ENCODE peak calls at places on chromosomes 7 and 10, in four cellular contexts. V, L, P and A are unnamed samples.

GRCh38 chr7:23473848-23474097 is 3.5 kb upstream of the IGF2BP3 start:
- DNase-seq in P (no peak), V (no peak), L (no peak), A (no peak)

GRCh38 chr7:30321089-30321991 is 36.9 kb downstream of the ZNRF2 start:
- DNase-seq in P (no peak), L (no peak), V (no peak), A (no peak)

GRCh38 chr7:137007001-137007725 is 138.7 kb downstream of the CHRM2 start:
- DNase-seq in L (no peak), P (peak; percentile 21), V (no peak), A (no peak)

GRCh38 chr10:29127731-29128130 is 161.1 kb upstream of the LYZL1 start:
- DNase-seq in V (no peak), L (no peak), P (no peak), A (no peak)

GRCh38 chr10:29969255-29970011 is 90.0 kb downstream of the JCAD start:
- DNase-seq in L (no peak), V (no peak), P (no peak), A (no peak)

GRCh38 chr7:13628231-13629001 is 361.1 kb downstream of the ETV1 start:
- DNase-seq in P (peak; percentile 87), L (no peak), V (no peak), A (no peak)

GRCh38 chr10:114174462-114175190 is 623 bp upstream of the CCDC186 start:
- DNase-seq in V (peak; percentile 65), P (peak; percentile 24), L (no peak), A (no peak)

GRCh38 chr10:43849551-43849950 is 200.9 kb upstream of the ZNF32 start:
- DNase-seq in L (no peak), V (no peak), P (no peak), A (no peak)

GRCh38 chr7:17593854-17594419 is 295.5 kb downstream of the AHR start:
- DNase-seq in L (no peak), P (no peak), V (no peak), A (no peak)

GRCh38 chr10:12194752-12195271 is 879 bp downstream of the NUDT5 start:
- DNase-seq in L (peak; percentile 16), V (peak; percentile 28), P (peak; percentile 51), A (peak; percentile 17)

GRCh38 chr10:93436577-93436976 is 45.6 kb downstream of the MYOF start:
- DNase-seq in L (no peak), P (peak; percentile 94), V (no peak), A (no peak)

GRCh38 chr7:94052398-94053180 is 48.4 kb upstream of the BET1 start:
- DNase-seq in P (no peak), V (no peak), L (no peak), A (no peak)

GRCh38 chr10:131431541-131431940 is 120.0 kb upstream of the TCERG1L start:
- DNase-seq in L (no peak), V (no peak), P (no peak), A (no peak)

GRCh38 chr7:96299496-96299895 is 22.4 kb downstream of the SLC25A13 start:
- DNase-seq in L (no peak), V (no peak), P (no peak), A (no peak)

GRCh38 chr7:147279951-147280350 is 1163.3 kb downstream of the CNTNAP2 start:
- DNase-seq in V (no peak), L (no peak), P (no peak), A (no peak)

GRCh38 chr10:124539935-124540641 is 78.5 kb downstream of the LHPP start:
- DNase-seq in L (peak; percentile 69), V (peak; percentile 46), P (no peak), A (peak; percentile 68)

GRCh38 chr7:124456286-124456685 is 309.3 kb downstream of the GPR37 start:
- DNase-seq in P (no peak), V (no peak), L (no peak), A (no peak)

GRCh38 chr7:157399086-157399687 is 62.4 kb downstream of the DNAJB6 start:
- DNase-seq in P (no peak), V (no peak), L (no peak), A (no peak)

GRCh38 chr10:133359554-133359971 is 1.7 kb upstream of the FUOM start:
- DNase-seq in L (no peak), P (no peak), V (peak; percentile 37), A (peak; percentile 25)

GRCh38 chr7:52500796-52501195 is 534.6 kb upstream of the POM121L12 start:
- DNase-seq in V (no peak), L (no peak), P (no peak), A (no peak)

GRCh38 chr7:50826371-50827172 is 43.9 kb upstream of the GRB10 start:
- DNase-seq in V (no peak), P (peak; percentile 91), L (no peak), A (peak; percentile 3)
- TF ChIP-seq CTCF in V (no peak), P (peak; percentile 33), L (no peak), A (no peak)

GRCh38 chr7:114209968-114210367 is 204.6 kb upstream of the FOXP2 start:
- DNase-seq in L (no peak), P (no peak), V (no peak), A (no peak)
- TF ChIP-seq CTCF in L (no peak), P (peak; percentile 48), V (no peak), A (no peak)

GRCh38 chr10:31603245-31604087 is 284.4 kb downstream of the ZEB1 start:
- DNase-seq in L (peak; percentile 53), P (peak; percentile 81), V (peak; percentile 95), A (no peak)

GRCh38 chr10:31604141-31604540 is 285.1 kb downstream of the ZEB1 start:
- DNase-seq in P (no peak), L (no peak), V (no peak), A (no peak)

GRCh38 chr10:31605846-31606543 is 287.0 kb downstream of the ZEB1 start:
- DNase-seq in V (no peak), L (no peak), P (no peak), A (no peak)

GRCh38 chr10:31605426-31605825 is 286.4 kb downstream of the ZEB1 start:
- DNase-seq in V (no peak), L (no peak), P (no peak), A (no peak)

GRCh38 chr10:31604646-31605170 is 285.7 kb downstream of the ZEB1 start:
- DNase-seq in L (no peak), P (no peak), V (no peak), A (no peak)
- TF ChIP-seq CTCF in L (no peak), P (no peak), V (no peak), A (no peak)

GRCh38 chr10:86710987-86711236 is 42.6 kb downstream of the LDB3 start:
- DNase-seq in V (no peak), L (no peak), P (no peak), A (no peak)

GRCh38 chr10:86711957-86712708 is 43.8 kb downstream of the LDB3 start:
- DNase-seq in L (no peak), V (peak; percentile 38), P (no peak), A (peak; percentile 14)

GRCh38 chr10:86708783-86709778 is 40.8 kb downstream of the LDB3 start:
- DNase-seq in P (no peak), V (no peak), L (no peak), A (no peak)

GRCh38 chr10:86709786-86710185 is 41.5 kb downstream of the LDB3 start:
- DNase-seq in V (no peak), P (no peak), L (no peak), A (no peak)

DNA sequence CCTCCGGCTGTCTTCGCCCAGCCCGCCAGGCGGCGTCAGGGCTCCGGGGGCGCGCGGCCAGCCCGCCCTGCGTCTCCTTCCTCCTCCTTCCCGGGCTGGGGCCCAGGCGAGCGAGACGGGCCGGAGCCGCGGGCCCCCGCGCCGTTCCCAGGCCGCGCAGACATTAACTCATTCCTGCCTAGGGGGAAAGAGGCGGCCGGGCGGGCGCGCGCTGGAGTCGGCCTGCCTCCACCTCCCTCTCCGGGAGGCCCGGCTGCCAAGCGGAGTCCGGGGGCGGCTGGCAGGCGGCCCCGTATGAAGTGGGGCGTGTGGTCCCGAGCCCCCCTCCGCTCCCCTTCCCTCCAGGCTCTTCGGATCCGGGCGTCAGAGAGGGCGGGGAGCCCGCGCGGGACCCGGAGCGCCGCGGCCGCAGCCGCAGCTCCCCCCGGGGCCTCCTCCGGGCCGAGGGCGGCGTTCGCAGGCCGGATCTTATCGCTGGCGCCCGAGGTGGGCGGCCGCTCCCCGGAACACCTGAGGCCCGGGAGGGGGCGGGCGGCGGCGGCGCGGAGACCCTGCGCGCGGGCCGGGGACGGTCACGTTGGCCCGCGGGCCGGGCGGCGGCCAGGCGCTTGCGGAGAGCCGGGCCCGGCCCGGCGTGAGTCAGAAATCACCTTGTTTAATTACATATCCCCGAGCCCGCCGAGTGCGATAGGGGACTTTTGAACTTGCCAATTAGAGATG is 43.1 kb downstream of the LDB3 start:
- DNase-seq in P (peak; percentile 79), V (peak; percentile 84), L (peak; percentile 78), A (peak; percentile 78)
- TF ChIP-seq CTCF in P (peak; percentile 69), V (peak; percentile 81), L (peak; percentile 79), A (peak; percentile 77)

GRCh38 chr7:122622682-122623081 is 76.2 kb downstream of the RNF133 start:
- DNase-seq in L (no peak), V (no peak), P (no peak), A (no peak)
- TF ChIP-seq CTCF in L (no peak), V (no peak), P (no peak), A (no peak)